ENCODE peak calls at places on chromosomes 7 and 10, in five cellular contexts. D, N, F, X and P are unnamed samples.
A peak's percentile ranks its signal among the peaks of the same experiment; 100 is the strongest.

GRCh38 chr7:7786595-7786994 is 68.2 kb upstream of the RPA3 start:
- DNase-seq in D (no peak), N (no peak), F (no peak), X (no peak), P (no peak)

GRCh38 chr10:16950686-16951681 is 133.8 kb upstream of the RSU1 start:
- DNase-seq in D (no peak), N (peak; percentile 0), F (no peak), X (peak; percentile 50), P (no peak)

GRCh38 chr10:35386594-35387174 is 50.4 kb downstream of the CCNY start:
- DNase-seq in D (no peak), N (peak; percentile 12), F (no peak), X (peak; percentile 43), P (no peak)

GRCh38 chr10:124701881-124702656 is 42.1 kb downstream of the FAM53B start:
- DNase-seq in D (no peak), N (no peak), F (peak; percentile 61), X (no peak), P (peak; percentile 32)

GRCh38 chr7:135210818-135211178 is 528 bp downstream of the WDR91 start:
- DNase-seq in D (no peak), N (peak; percentile 48), F (no peak), X (no peak), P (no peak)

GRCh38 chr10:12500406-12501303 is 151.3 kb downstream of the CAMK1D start:
- DNase-seq in D (no peak), N (peak; percentile 38), F (no peak), X (peak; percentile 55), P (no peak)

GRCh38 chr7:27967639-27968038 is 213.0 kb downstream of the JAZF1 start:
- DNase-seq in D (no peak), N (no peak), F (no peak), X (no peak), P (no peak)

GRCh38 chr7:74068378-74069085 is 15.1 kb upstream of the LIMK1 start:
- DNase-seq in D (no peak), N (no peak), F (no peak), X (no peak), P (no peak)

GRCh38 chr10:106713846-106714245 is 450.7 kb downstream of the SORCS1 start:
- DNase-seq in D (no peak), N (no peak), F (no peak), X (no peak), P (no peak)

GRCh38 chr7:140375808-140376730 is 22.3 kb downstream of the SLC37A3 start:
- DNase-seq in D (peak; percentile 11), N (no peak), F (peak; percentile 48), X (no peak), P (no peak)

GRCh38 chr7:13262929-13263530 is 575.6 kb downstream of the ARL4A start:
- DNase-seq in D (no peak), N (peak; percentile 64), F (peak; percentile 46), X (peak; percentile 57), P (no peak)

GRCh38 chr10:89115876-89116627 is 91.1 kb downstream of the CH25H start:
- DNase-seq in D (no peak), N (no peak), F (no peak), X (no peak), P (no peak)

GRCh38 chr7:36312064-36312914 is 77.4 kb upstream of the ANLN start:
- DNase-seq in D (no peak), N (no peak), F (peak; percentile 46), X (peak; percentile 69), P (no peak)

GRCh38 chr10:43123361-43124093 is 14.7 kb upstream of the CSGALNACT2 start:
- DNase-seq in D (no peak), N (no peak), F (no peak), X (no peak), P (no peak)

GRCh38 chr7:98728555-98728954 is 111.5 kb downstream of the NPTX2 start:
- DNase-seq in D (no peak), N (no peak), F (no peak), X (no peak), P (no peak)

GRCh38 chr10:98170249-98171117 is 36.0 kb downstream of the R3HCC1L start:
- DNase-seq in D (peak; percentile 15), N (peak; percentile 27), F (peak; percentile 10), X (peak; percentile 63), P (no peak)

GRCh38 chr7:73342645-73343044 is 14.7 kb downstream of the FKBP6 start:
- DNase-seq in D (no peak), N (peak; percentile 69), F (no peak), X (peak; percentile 73), P (no peak)

GRCh38 chr7:50978633-50979215 is 196.0 kb upstream of the GRB10 start:
- DNase-seq in D (no peak), N (no peak), F (no peak), X (no peak), P (no peak)

GRCh38 chr10:42491001-42491592 is 147.3 kb downstream of the ZNF33B start:
- DNase-seq in D (no peak), N (no peak), F (no peak), X (no peak), P (no peak)